ENCODE peak calls at places on chromosome 12, in five cellular contexts. Y is PC-3, K is HCT116, C is H9, M is IMR-90. L is an unnamed sample.
A peak's percentile ranks its signal among the peaks of the same experiment; 100 is the strongest.

GRCh38 chr12:23947395-23947794 is 2.1 kb downstream of the SOX5 start:
- DNase-seq in Y (no peak), K (no peak), C (no peak), M (no peak), L (no peak)

GRCh38 chr12:26936559-26937442 is 980 bp downstream of the INTS13 start:
- DNase-seq in Y (peak; percentile 17), K (no peak), C (no peak), M (no peak), L (no peak)

GRCh38 chr12:125533434-125534029 is 468.3 kb downstream of the AACS start:
- DNase-seq in Y (peak; percentile 51), K (no peak), C (peak; percentile 89), M (no peak), L (peak; percentile 96)

GRCh38 chr12:10220398-10221077 is 7.9 kb downstream of the GABARAPL1 start:
- DNase-seq in Y (peak; percentile 18), K (no peak), C (no peak), M (peak; percentile 64), L (no peak)

GRCh38 chr12:46774011-46774633 is 51.7 kb downstream of the SLC38A4 start:
- DNase-seq in Y (peak; percentile 65), K (no peak), C (no peak), M (peak; percentile 48), L (no peak)

GRCh38 chr12:108573310-108573709 is 10.9 kb downstream of the ISCU start:
- DNase-seq in Y (peak; percentile 44), K (no peak), C (no peak), M (no peak), L (no peak)

GRCh38 chr12:43245947-43246346 is 306.1 kb downstream of the ADAMTS20 start:
- DNase-seq in Y (no peak), K (no peak), C (no peak), M (no peak), L (no peak)

GRCh38 chr12:51868821-51869489 is 18.9 kb upstream of the ANKRD33 start:
- DNase-seq in Y (no peak), K (no peak), C (no peak), M (no peak), L (peak; percentile 80)

GRCh38 chr12:128073937-128074336 is 193.0 kb upstream of the TMEM132C start:
- DNase-seq in Y (no peak), K (no peak), C (peak; percentile 13), M (no peak), L (peak; percentile 26)

GRCh38 chr12:5171701-5172100 is 128.0 kb downstream of the KCNA5 start:
- DNase-seq in Y (peak; percentile 46), K (peak; percentile 23), C (peak; percentile 58), M (peak; percentile 77), L (peak; percentile 86)

GRCh38 chr12:10722905-10723866 is at the start of gene YBX3:
- DNase-seq in Y (peak; percentile 77), K (peak; percentile 66), C (peak; percentile 82), M (peak; percentile 75), L (peak; percentile 95)

GRCh38 chr12:106139422-106140141 is 828 bp upstream of the NUAK1 start:
- DNase-seq in Y (peak; percentile 72), K (peak; percentile 56), C (peak; percentile 95), M (peak; percentile 66), L (peak; percentile 98)

GRCh38 chr12:27530157-27530922 is 6.3 kb downstream of the PPFIBP1 start:
- DNase-seq in Y (peak; percentile 28), K (no peak), C (no peak), M (peak; percentile 20), L (no peak)

GRCh38 chr12:57069522-57069921 is 9.1 kb downstream of the NEMP1 start:
- DNase-seq in Y (peak; percentile 80), K (peak; percentile 72), C (peak; percentile 78), M (peak; percentile 87), L (peak; percentile 86)

GRCh38 chr12:62912644-62913043 is 22.3 kb downstream of the PPM1H start:
- DNase-seq in Y (no peak), K (no peak), C (no peak), M (no peak), L (peak; percentile 36)

GRCh38 chr12:28780096-28780495 is 369.0 kb upstream of the FAR2 start:
- DNase-seq in Y (peak; percentile 97), K (no peak), C (no peak), M (peak; percentile 81), L (no peak)

GRCh38 chr12:68733661-68734071 is 12.3 kb upstream of the SLC35E3 start:
- DNase-seq in Y (peak; percentile 15), K (no peak), C (no peak), M (peak; percentile 85), L (no peak)

DNA sequence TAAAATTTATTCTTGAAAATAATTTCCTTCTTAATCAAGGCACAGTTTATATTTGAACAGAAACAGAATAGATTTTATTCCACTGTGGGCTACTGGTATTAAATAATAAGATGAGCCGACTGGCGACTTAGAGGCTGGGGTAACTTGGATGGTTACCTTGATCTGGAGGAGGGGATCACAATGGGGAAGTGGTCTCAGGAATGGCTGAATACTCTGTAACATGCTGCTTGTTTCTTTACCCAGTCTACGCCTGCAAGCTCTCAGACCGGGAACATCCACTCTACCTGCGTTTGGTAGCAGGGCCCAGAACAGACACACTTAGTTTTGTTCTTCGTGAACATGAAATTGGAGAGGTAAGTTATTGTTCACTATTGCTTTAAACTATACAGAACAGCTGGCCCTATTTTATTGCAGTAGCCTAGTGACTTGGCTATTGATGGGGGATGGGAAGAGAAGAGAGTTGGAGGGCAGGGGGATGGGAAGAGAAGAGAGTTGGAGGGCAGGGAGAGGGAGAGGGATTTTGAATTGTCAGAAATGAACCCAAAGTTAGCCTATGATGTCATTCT is 67.9 kb downstream of the GNS start:
- DNase-seq in Y (no peak), K (no peak), C (peak; percentile 50), M (no peak), L (peak; percentile 66)
- H3K9ac ChIP-seq in Y (no peak overlapping the region), K (no peak overlapping the region), C (no peak overlapping the region), M (no peak overlapping the region), L (no peak overlapping the region)

GRCh38 chr12:54465857-54466499 is 7.4 kb downstream of the GTSF1 start:
- DNase-seq in Y (no peak), K (no peak), C (no peak), M (no peak), L (no peak)
- H3K27ac ChIP-seq in Y (no peak overlapping the region), K (no peak overlapping the region), C (no peak overlapping the region), M (no peak overlapping the region), L (no peak overlapping the region)

GRCh38 chr12:53079226-53080117 is at the start of gene SPRYD3:
- DNase-seq in Y (peak; percentile 97), K (peak; percentile 89), C (peak; percentile 100), M (peak; percentile 96), L (peak; percentile 100)
- TF ChIP-seq CTCF in Y (no peak), K (no peak), C (no peak), M (no peak), L (no peak)

DNA sequence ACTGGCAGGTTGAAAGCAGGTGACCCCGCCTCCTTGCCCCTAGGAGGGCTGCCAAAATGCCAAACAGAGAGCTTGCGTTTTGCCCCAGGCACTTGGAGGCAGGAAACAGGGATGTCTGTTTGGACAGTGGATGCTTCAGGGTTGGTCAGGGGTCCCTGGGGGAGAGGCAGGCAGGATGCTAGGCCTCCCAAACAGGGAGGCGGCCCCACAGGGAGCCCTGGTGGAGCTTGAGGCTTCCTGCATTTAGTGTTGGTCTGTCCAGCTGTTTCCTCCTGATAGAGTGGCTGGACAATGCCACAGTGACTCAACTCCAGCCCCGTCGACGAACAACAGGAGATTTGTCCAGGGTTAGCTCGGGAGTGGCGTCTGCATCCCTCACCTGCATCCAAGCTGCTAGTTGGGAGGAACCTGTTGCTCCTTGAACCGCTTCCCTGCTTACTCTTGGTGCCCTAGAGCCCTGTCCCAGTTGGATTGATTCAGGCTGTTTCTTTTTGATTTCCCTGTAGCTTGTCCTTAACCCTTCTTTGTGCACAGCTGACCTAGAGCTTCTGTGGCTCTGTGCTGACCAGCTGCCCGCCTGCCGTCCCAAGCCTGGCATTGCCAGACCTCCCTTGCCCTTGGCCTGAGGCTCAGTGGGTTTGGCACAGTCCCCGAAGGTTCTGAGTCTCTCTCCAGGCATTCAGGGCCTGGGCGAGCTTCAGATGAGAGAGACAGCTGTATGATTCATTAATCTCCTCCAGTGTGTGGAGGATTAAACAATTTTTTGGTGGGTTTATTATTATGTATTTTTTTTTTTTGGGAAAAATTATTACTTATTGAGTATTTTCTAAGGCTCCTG is 45.9 kb downstream of the TSPAN9 start:
- DNase-seq in Y (peak; percentile 74), K (no peak), C (peak; percentile 54), M (peak; percentile 75), L (peak; percentile 68)
- H3K9ac ChIP-seq in Y (no peak overlapping the region), K (no peak overlapping the region), C (no peak overlapping the region), M (no peak overlapping the region), L (no peak overlapping the region)

GRCh38 chr12:65895759-65896656 is 71.7 kb downstream of the HMGA2 start:
- DNase-seq in Y (peak; percentile 32), K (peak; percentile 51), C (peak; percentile 56), M (no peak), L (peak; percentile 72)
- H3K27ac ChIP-seq in Y (peak overlapping the region; percentile 95), K (peak overlapping the region; percentile 83), C (peak overlapping the region; percentile 100), M (peak overlapping the region; percentile 1), L (peak overlapping the region; percentile 97)